ENCODE peak calls at places on chromosome 13, in four cellular contexts. I is fibroblast of lung, J is AG04450, O is epithelial cell of esophagus. T is an unnamed sample.

GRCh38 chr13:77239312-77239711 is 87.6 kb downstream of the MYCBP2 start:
- DNase-seq in J (no peak), I (peak), O (peak), T (no peak)

GRCh38 chr13:41188584-41188983 is 5.8 kb downstream of the KBTBD7 start:
- DNase-seq in J (peak), O (peak), I (peak), T (no peak)

GRCh38 chr13:41050041-41050440 is 11.3 kb upstream of the WBP4 start:
- DNase-seq in J (no peak), O (peak), I (no peak), T (no peak)

GRCh38 chr13:114106991-114107685 is 25.3 kb downstream of the RASA3 start:
- DNase-seq in J (no peak), O (no peak), I (no peak), T (no peak)

GRCh38 chr13:100987993-100988392 is 313.4 kb upstream of the TMTC4 start:
- DNase-seq in I (peak), O (peak), J (peak), T (no peak)

GRCh38 chr13:33636955-33637670 is 180.8 kb upstream of the RFC3 start:
- DNase-seq in J (no peak), O (peak), I (peak), T (no peak)

GRCh38 chr13:32019612-32020233 is 11.9 kb upstream of the FRY start:
- DNase-seq in O (peak), I (peak), J (peak), T (peak)

GRCh38 chr13:65330287-65330686 is 1899.8 kb downstream of the PCDH9 start:
- DNase-seq in I (no peak), O (no peak), J (no peak), T (no peak)

GRCh38 chr13:89375839-89376238 is 1704.7 kb downstream of the SLITRK5 start:
- DNase-seq in I (peak), J (peak), O (peak), T (no peak)

GRCh38 chr13:103762523-103762922 is 696.3 kb upstream of the SLC10A2 start:
- DNase-seq in O (no peak), J (no peak), I (no peak), T (no peak)
- TF ChIP-seq CTCF in O (no peak), J (no peak), I (no peak), T (no peak)

DNA sequence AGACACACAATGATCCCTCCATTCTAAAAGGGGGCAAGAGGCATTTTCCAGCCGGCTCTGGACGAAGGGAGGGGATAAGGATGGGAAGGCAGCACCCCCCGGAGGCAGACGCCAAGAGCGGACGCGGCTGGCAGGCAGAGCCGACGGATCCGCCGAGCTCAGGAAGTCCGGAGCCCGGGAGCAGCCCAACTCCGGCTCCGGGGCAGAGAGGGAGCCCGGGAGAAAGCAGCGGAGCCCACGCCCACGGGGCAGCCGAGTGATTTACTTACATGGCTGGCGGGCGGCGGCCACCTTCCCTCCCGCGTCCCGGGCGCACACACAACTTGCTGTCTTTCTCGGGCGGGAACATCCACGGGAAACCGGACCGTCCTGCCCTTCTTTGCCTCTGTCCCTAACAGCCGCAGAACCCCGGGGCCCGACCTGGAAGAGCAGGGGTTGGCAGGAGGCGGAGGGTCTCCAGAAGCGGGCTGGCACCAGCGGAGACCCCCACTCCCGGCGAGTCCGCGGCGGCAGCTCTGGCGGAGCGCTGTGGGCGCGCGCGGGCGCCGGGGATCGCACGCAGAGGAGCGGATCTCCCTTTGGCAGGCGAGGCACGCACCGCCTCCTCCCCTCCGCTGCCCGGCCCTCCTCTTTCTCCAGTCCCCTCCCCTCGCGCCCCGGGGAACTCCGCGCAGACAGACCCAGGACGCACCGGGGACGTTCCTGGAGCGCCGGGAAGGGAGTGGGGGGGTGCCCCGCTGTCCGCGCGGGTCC is at the start of gene LHFPL6:
- DNase-seq in O (peak), J (peak), I (peak), T (no peak)
- TF ChIP-seq CTCF in O (peak), J (peak), I (peak), T (peak)

GRCh38 chr13:52846567-52847321 is 1.7 kb downstream of the PCDH8 start:
- DNase-seq in J (no peak), I (peak), O (peak), T (no peak)

GRCh38 chr13:52847322-52847681 is 1.1 kb downstream of the PCDH8 start:
- DNase-seq in J (no peak), O (no peak), I (no peak), T (no peak)

GRCh38 chr13:52847682-52848432 is 583 bp downstream of the PCDH8 start:
- DNase-seq in J (no peak), I (no peak), O (no peak), T (no peak)

GRCh38 chr13:52845334-52845761 is 3.1 kb downstream of the PCDH8 start:
- DNase-seq in O (no peak), J (no peak), I (no peak), T (no peak)

DNA sequence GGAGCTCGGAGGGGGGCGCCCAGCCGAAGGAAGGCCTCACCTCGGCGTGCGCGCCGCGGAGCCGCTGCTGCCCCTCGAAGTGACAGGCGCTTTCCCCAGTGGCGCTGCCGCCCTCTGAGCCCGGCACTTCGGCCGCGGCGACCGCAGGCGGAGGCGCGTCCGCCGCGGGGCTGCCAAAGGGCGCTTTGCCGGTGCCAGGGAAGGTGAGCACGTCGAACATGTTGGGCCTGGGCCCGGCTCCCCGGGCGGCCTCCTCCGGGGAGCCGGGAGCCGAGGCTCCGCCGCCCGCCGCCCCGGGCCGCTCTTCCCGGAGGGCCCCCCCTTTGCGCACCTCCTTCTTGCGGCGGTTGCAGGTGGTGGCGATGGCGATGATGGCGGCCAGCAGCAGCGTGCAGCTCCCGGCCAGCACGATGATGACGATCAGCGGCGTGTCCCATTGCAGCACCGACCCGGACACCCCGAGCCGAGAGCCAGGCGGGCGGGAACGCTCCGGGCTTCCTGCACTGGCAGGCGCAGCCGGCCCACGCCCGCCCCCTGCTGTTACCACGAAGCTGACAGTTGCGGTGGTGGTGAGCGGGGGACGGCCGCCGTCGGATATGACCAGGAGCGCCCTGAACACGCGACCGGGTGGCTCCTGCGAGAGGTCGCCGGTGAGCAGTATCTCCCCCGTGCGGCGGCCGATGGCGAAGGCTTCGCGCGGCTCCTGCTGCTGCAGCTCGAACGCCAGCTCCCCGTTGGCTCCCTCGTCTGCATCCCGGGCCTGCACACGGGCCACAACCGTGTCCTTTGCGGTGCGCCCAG is 2.5 kb downstream of the PCDH8 start:
- DNase-seq in J (no peak), O (peak), I (peak), T (no peak)
- TF ChIP-seq CTCF in J (peak), O (no peak), I (no peak), T (peak)

DNA sequence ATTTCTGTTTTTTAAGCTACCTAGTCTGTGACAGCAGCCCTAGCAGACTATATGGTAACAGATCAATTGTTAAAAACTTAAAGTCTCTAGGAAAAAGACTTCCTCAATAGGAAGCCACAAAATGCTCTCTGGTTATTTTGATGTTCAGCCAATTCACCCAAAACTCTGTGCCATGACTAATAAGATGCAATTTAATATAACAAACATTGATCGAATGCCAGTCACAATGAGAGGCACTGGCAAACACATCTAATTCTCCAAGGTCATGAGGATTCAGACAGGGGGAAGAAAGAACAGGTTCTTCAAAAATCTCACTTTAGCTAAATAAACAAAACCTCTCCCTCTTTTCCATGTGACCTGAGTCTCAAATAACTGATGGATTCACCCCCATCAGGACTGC is 107.5 kb downstream of the SUCLA2 start:
- DNase-seq in J (no peak), O (no peak), I (no peak), T (no peak)
- TF ChIP-seq CTCF in J (no peak), O (no peak), I (no peak), T (no peak)

GRCh38 chr13:64130600-64130999 is 2715.0 kb upstream of the PCDH20 start:
- DNase-seq in O (no peak), I (no peak), J (no peak), T (no peak)

GRCh38 chr13:64127192-64127591 is 2711.5 kb upstream of the PCDH20 start:
- DNase-seq in J (no peak), I (no peak), O (no peak), T (no peak)

GRCh38 chr13:64130170-64130569 is 2714.5 kb upstream of the PCDH20 start:
- DNase-seq in O (no peak), I (no peak), J (no peak), T (no peak)

DNA sequence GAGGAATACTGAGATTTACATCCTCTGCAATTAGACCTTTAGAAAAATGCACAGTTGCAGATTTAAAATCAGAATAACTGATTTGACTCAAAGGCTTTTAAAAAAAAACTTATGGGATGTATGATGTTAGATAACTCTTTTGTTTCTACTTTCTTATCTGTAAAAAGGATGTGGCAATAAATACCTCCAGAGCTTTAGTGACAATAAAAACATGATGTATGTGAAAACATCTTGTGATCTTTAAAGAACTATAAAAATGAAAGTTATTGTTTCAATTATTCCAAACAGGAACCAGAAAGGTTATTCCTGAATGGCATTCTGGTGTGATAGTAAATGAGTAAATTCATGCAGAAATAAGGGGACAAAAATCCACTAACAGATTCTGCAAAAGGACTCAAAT is 2712.2 kb upstream of the PCDH20 start:
- DNase-seq in O (no peak), J (no peak), I (no peak), T (no peak)
- TF ChIP-seq CTCF in O (no peak), J (no peak), I (no peak), T (no peak)

GRCh38 chr13:24671367-24672117 is 8.7 kb upstream of the ATP12A start:
- DNase-seq in O (peak), J (peak), I (peak), T (no peak)

GRCh38 chr13:24670174-24670573 is 10.0 kb upstream of the ATP12A start:
- DNase-seq in O (no peak), I (no peak), J (no peak), T (no peak)

GRCh38 chr13:24672141-24673132 is 7.8 kb upstream of the ATP12A start:
- DNase-seq in O (no peak), J (no peak), I (no peak), T (no peak)

GRCh38 chr13:24668955-24669354 is 11.3 kb upstream of the ATP12A start:
- DNase-seq in I (no peak), J (no peak), O (peak), T (no peak)

GRCh38 chr13:24670927-24671326 is 9.3 kb upstream of the ATP12A start:
- DNase-seq in O (no peak), J (no peak), I (peak), T (no peak)
- TF ChIP-seq CTCF in O (peak), J (no peak), I (no peak), T (no peak)

T was measured in D721Med.